ENCODE peak calls at places on chromosome 16, in ten cellular contexts. One of them, this sample, is unnamed.
A peak's percentile ranks its signal among the peaks of the same experiment; 100 is the strongest.

GRCh38 chr16:62872339-62872738 is 836.1 kb upstream of the CDH8 start:
- DNase-seq in astrocyte: no peak
- DNase-seq in adrenal gland: no peak
- DNase-seq in hepatocyte: no peak
- DNase-seq in iPS DF 6.9: no peak
- DNase-seq in lung: no peak
- DNase-seq in cardiac muscle cell: no peak
- DNase-seq in tibial artery: no peak
- DNase-seq in pancreas: no peak
- DNase-seq in heart left ventricle: no peak
- DNase-seq in this sample: no peak

GRCh38 chr16:75789237-75789636 is 62.9 kb upstream of the CPHXL start:
- DNase-seq in lung: no peak
- DNase-seq in adrenal gland: no peak
- DNase-seq in astrocyte: peak; percentile 25
- DNase-seq in tibial artery: no peak
- DNase-seq in cardiac muscle cell: peak; percentile 61
- DNase-seq in pancreas: no peak
- DNase-seq in iPS DF 6.9: peak; percentile 11
- DNase-seq in heart left ventricle: no peak
- DNase-seq in hepatocyte: peak; percentile 75
- DNase-seq in this sample: peak; percentile 5

GRCh38 chr16:1940273-1941161 is 2.5 kb downstream of the MSRB1 start:
- DNase-seq in cardiac muscle cell: no peak
- DNase-seq in tibial artery: no peak
- DNase-seq in astrocyte: no peak
- DNase-seq in adrenal gland: no peak
- DNase-seq in lung: no peak
- DNase-seq in heart left ventricle: no peak
- DNase-seq in hepatocyte: no peak
- DNase-seq in pancreas: peak; percentile 93
- DNase-seq in iPS DF 6.9: no peak
- DNase-seq in this sample: no peak

GRCh38 chr16:88549671-88550643 is 20.2 kb upstream of the ZC3H18 start:
- DNase-seq in astrocyte: no peak
- DNase-seq in adrenal gland: no peak
- DNase-seq in lung: no peak
- DNase-seq in cardiac muscle cell: no peak
- DNase-seq in iPS DF 6.9: no peak
- DNase-seq in pancreas: no peak
- DNase-seq in tibial artery: no peak
- DNase-seq in heart left ventricle: no peak
- DNase-seq in hepatocyte: no peak
- DNase-seq in this sample: no peak

GRCh38 chr16:5604770-5605169 is 507.2 kb upstream of the EEF2KMT start:
- DNase-seq in heart left ventricle: no peak
- DNase-seq in hepatocyte: peak; percentile 48
- DNase-seq in pancreas: no peak
- DNase-seq in iPS DF 6.9: no peak
- DNase-seq in tibial artery: no peak
- DNase-seq in adrenal gland: no peak
- DNase-seq in lung: no peak
- DNase-seq in cardiac muscle cell: no peak
- DNase-seq in astrocyte: no peak
- DNase-seq in this sample: no peak

GRCh38 chr16:84308120-84308519 is 13.4 kb downstream of the WFDC1 start:
- DNase-seq in tibial artery: peak; percentile 87
- DNase-seq in pancreas: peak; percentile 33
- DNase-seq in heart left ventricle: peak; percentile 67
- DNase-seq in cardiac muscle cell: peak; percentile 62
- DNase-seq in adrenal gland: no peak
- DNase-seq in lung: no peak
- DNase-seq in astrocyte: no peak
- DNase-seq in hepatocyte: peak; percentile 66
- DNase-seq in iPS DF 6.9: no peak
- DNase-seq in this sample: no peak

GRCh38 chr16:23359092-23359760 is 57.1 kb downstream of the SCNN1B start:
- DNase-seq in pancreas: no peak
- DNase-seq in adrenal gland: no peak
- DNase-seq in iPS DF 6.9: no peak
- DNase-seq in astrocyte: no peak
- DNase-seq in tibial artery: peak; percentile 32
- DNase-seq in hepatocyte: no peak
- DNase-seq in heart left ventricle: no peak
- DNase-seq in lung: no peak
- DNase-seq in cardiac muscle cell: no peak
- DNase-seq in this sample: no peak

GRCh38 chr16:3460585-3460984 is 17.1 kb downstream of the NAA60 start:
- DNase-seq in iPS DF 6.9: no peak
- DNase-seq in hepatocyte: no peak
- DNase-seq in cardiac muscle cell: no peak
- DNase-seq in tibial artery: no peak
- DNase-seq in heart left ventricle: no peak
- DNase-seq in adrenal gland: no peak
- DNase-seq in lung: no peak
- DNase-seq in astrocyte: no peak
- DNase-seq in pancreas: no peak
- DNase-seq in this sample: no peak

GRCh38 chr16:50467943-50468748 is 80.0 kb upstream of the NKD1 start:
- DNase-seq in cardiac muscle cell: no peak
- DNase-seq in iPS DF 6.9: no peak
- DNase-seq in heart left ventricle: no peak
- DNase-seq in adrenal gland: peak; percentile 25
- DNase-seq in astrocyte: no peak
- DNase-seq in lung: no peak
- DNase-seq in pancreas: no peak
- DNase-seq in tibial artery: no peak
- DNase-seq in hepatocyte: peak; percentile 74
- DNase-seq in this sample: no peak
- H3K27ac ChIP-seq in cardiac muscle cell: no peak overlapping the region
- H3K27ac ChIP-seq in iPS DF 6.9: no peak overlapping the region
- H3K27ac ChIP-seq in heart left ventricle: no peak overlapping the region
- H3K27ac ChIP-seq in adrenal gland: no peak overlapping the region
- H3K27ac ChIP-seq in astrocyte: no peak overlapping the region
- H3K27ac ChIP-seq in lung: no peak overlapping the region
- H3K27ac ChIP-seq in pancreas: no peak overlapping the region
- H3K27ac ChIP-seq in tibial artery: peak overlapping the region; percentile 10
- H3K27ac ChIP-seq in hepatocyte: peak overlapping the region; percentile 17
- H3K27ac ChIP-seq in this sample: no peak overlapping the region

GRCh38 chr16:67196881-67197280 is 2.0 kb upstream of the ELMO3 start:
- DNase-seq in adrenal gland: no peak
- DNase-seq in hepatocyte: no peak
- DNase-seq in astrocyte: no peak
- DNase-seq in iPS DF 6.9: no peak
- DNase-seq in pancreas: no peak
- DNase-seq in lung: no peak
- DNase-seq in cardiac muscle cell: no peak
- DNase-seq in tibial artery: no peak
- DNase-seq in heart left ventricle: no peak
- DNase-seq in this sample: no peak
- H3K36me3 ChIP-seq in adrenal gland: peaks cover 51% of the 10 kb centered on the region
- H3K36me3 ChIP-seq in hepatocyte: no peaks in the 10 kb centered on the region
- H3K36me3 ChIP-seq in astrocyte: peaks cover 35% of the 10 kb centered on the region
- H3K36me3 ChIP-seq in iPS DF 6.9: peaks cover 27% of the 10 kb centered on the region
- H3K36me3 ChIP-seq in pancreas: peaks cover 13% of the 10 kb centered on the region
- H3K36me3 ChIP-seq in lung: peaks cover 21% of the 10 kb centered on the region
- H3K36me3 ChIP-seq in cardiac muscle cell: peaks cover 34% of the 10 kb centered on the region
- H3K36me3 ChIP-seq in tibial artery: peaks cover 71% of the 10 kb centered on the region
- H3K36me3 ChIP-seq in heart left ventricle: peaks cover 33% of the 10 kb centered on the region
- H3K36me3 ChIP-seq in this sample: peaks cover 7% of the 10 kb centered on the region

DNA sequence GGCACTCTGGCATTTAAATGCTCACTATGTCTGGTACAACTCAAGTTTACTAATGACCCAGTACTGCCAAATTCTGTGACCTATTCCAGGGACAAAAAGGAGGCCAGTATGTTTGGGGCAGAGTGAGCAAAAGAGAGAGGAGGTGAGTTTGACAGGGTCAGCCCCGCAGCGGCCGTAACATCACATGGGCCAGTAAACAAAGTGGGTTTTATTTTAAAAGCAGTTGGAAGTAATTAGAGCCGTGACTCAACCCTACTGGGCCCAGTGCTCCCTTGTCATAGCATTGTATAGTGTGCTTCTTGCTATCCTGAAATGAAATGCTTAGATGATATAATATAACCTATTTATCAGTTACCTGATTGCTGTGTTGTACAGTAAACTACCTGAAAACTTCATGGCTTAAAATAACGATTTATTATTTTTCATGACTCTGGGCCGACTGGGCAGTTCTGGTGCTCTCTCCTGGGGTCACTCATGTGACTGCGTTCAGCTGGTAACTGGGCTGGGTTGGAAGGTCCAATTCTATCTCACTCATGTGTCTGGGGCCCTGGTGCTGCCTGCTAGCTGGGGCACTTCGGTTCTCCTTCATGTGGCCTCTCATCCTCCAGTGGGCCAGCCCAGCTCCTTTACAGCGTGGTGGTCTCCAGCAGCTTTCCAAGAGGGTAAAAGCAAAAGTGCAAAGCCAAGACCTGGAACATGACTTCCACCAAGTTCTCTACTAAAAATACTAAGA is 27.4 kb downstream of the IQCK start:
- DNase-seq in heart left ventricle: no peak
- DNase-seq in adrenal gland: no peak
- DNase-seq in astrocyte: peak; percentile 30
- DNase-seq in lung: no peak
- DNase-seq in tibial artery: no peak
- DNase-seq in cardiac muscle cell: no peak
- DNase-seq in iPS DF 6.9: no peak
- DNase-seq in pancreas: no peak
- DNase-seq in hepatocyte: no peak
- DNase-seq in this sample: no peak
- H3K4me1 ChIP-seq in heart left ventricle: peaks cover 9% of the 10 kb centered on the region
- H3K4me1 ChIP-seq in adrenal gland: peaks cover 4% of the 10 kb centered on the region
- H3K4me1 ChIP-seq in astrocyte: no peaks in the 10 kb centered on the region
- H3K4me1 ChIP-seq in lung: peaks cover 12% of the 10 kb centered on the region
- H3K4me1 ChIP-seq in tibial artery: no peaks in the 10 kb centered on the region
- H3K4me1 ChIP-seq in cardiac muscle cell: peaks cover 19% of the 10 kb centered on the region
- H3K4me1 ChIP-seq in iPS DF 6.9: no peaks in the 10 kb centered on the region
- H3K4me1 ChIP-seq in pancreas: peaks cover 28% of the 10 kb centered on the region
- H3K4me1 ChIP-seq in hepatocyte: peaks cover 32% of the 10 kb centered on the region
- H3K4me1 ChIP-seq in this sample: no peaks in the 10 kb centered on the region

DNA sequence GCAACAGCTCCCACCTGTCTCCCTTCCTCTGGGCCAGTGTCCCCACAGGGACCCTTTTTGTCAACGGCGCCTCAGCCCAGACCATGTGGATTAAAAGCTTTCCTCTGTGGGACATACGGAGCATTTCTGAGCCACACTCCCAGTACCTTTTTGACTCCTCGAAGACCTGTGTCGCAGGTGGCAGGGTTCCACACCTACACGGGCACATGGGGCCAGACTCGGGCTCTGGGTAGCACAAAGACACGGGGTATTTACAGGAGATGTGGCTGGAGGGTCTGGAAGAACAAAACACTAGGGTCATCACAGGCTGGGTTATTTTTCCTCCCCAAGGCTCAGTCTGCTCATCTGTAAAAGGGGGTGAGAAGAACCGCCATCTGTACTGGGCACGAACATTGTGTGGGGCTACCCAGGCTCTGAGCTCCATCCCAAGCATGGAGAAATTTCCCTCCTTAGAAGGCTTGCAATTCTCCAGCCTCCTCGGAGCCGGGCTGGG is 32.5 kb upstream of the SNN start:
- DNase-seq in tibial artery: no peak
- DNase-seq in iPS DF 6.9: no peak
- DNase-seq in pancreas: no peak
- DNase-seq in astrocyte: no peak
- DNase-seq in lung: no peak
- DNase-seq in adrenal gland: no peak
- DNase-seq in cardiac muscle cell: no peak
- DNase-seq in hepatocyte: no peak
- DNase-seq in heart left ventricle: no peak
- DNase-seq in this sample: no peak
- H3K27ac ChIP-seq in tibial artery: no peak overlapping the region
- H3K27ac ChIP-seq in iPS DF 6.9: no peak overlapping the region
- H3K27ac ChIP-seq in pancreas: peak overlapping the region; percentile 21
- H3K27ac ChIP-seq in astrocyte: no peak overlapping the region
- H3K27ac ChIP-seq in lung: peak overlapping the region; percentile 1
- H3K27ac ChIP-seq in adrenal gland: no peak overlapping the region
- H3K27ac ChIP-seq in cardiac muscle cell: no peak overlapping the region
- H3K27ac ChIP-seq in hepatocyte: peak overlapping the region; percentile 75
- H3K27ac ChIP-seq in heart left ventricle: no peak overlapping the region
- H3K27ac ChIP-seq in this sample: no peak overlapping the region

This sample was measured in naive thymus-derived CD4-positive, alpha-beta T cell.